ENCODE peak calls at places on chromosome X, in six cellular contexts. H is mucosa of descending colon; K is activated naive CD8-positive, alpha-beta T cell treated with anti-CD3 and anti-CD28 coated beads for 36 hours; X is left lung; G is sigmoid colon; P is fibroblast of the aortic adventitia. R is an unnamed sample.

GRCh38 chrX:24148535-24149345 is 789 bp upstream of the ZFX start:
- DNase-seq in P (peak), K (peak), X (no peak), G (peak), H (no peak), R (peak)

GRCh38 chrX:20317873-20318272 is 51.2 kb upstream of the RPS6KA3 start:
- DNase-seq in P (peak), X (no peak), H (no peak), G (no peak), K (no peak), R (no peak)

GRCh38 chrX:53717205-53717604 is 30.7 kb upstream of the HUWE1 start:
- DNase-seq in P (no peak), H (no peak), G (no peak), K (peak), X (no peak), R (no peak)

GRCh38 chrX:40922307-40922706 is 162.9 kb upstream of the USP9X start:
- DNase-seq in H (peak), G (no peak), X (no peak), P (peak), K (no peak), R (peak)

GRCh38 chrX:153780678-153781427 is at the start of gene SRPK3:
- DNase-seq in X (no peak), G (no peak), H (no peak), K (no peak), P (no peak), R (peak)

GRCh38 chrX:11100281-11101035 is 10.7 kb upstream of the HCCS start:
- DNase-seq in H (peak), K (no peak), G (peak), P (peak), X (no peak), R (peak)

GRCh38 chrX:97629597-97629985 is 745.9 kb downstream of the RPA4 start:
- DNase-seq in X (no peak), P (no peak), H (no peak), K (no peak), G (no peak), R (no peak)

GRCh38 chrX:80550722-80551121 is 130.5 kb downstream of the TENT5D start:
- DNase-seq in P (no peak), K (no peak), X (no peak), H (no peak), G (no peak), R (peak)

GRCh38 chrX:134520860-134521390 is 61.0 kb downstream of the HPRT1 start:
- DNase-seq in P (peak), H (peak), X (no peak), G (no peak), K (no peak), R (peak)

GRCh38 chrX:125765347-125765746 is 400.7 kb downstream of the DCAF12L2 start:
- DNase-seq in G (no peak), X (no peak), H (no peak), P (no peak), K (no peak), R (no peak)

GRCh38 chrX:41145920-41146608 is 60.8 kb downstream of the USP9X start:
- DNase-seq in G (no peak), H (no peak), X (no peak), K (no peak), P (peak), R (peak)